ENCODE peak calls at places on chromosomes 13 and 19, in ten cellular contexts. One of them, this sample, is unnamed.

GRCh38 chr13:66875264-66875663 is 354.9 kb downstream of the PCDH9 start:
- DNase-seq in cardiac muscle cell: no peak
- DNase-seq in sigmoid colon: no peak
- DNase-seq in AG10803: no peak
- DNase-seq in fibroblast of pulmonary artery: no peak
- DNase-seq in pancreas: no peak
- DNase-seq in left lung: no peak
- DNase-seq in choroid plexus epithelial cell: peak; percentile 33
- DNase-seq in cardiac fibroblast: no peak
- DNase-seq in fibroblast of lung: no peak
- DNase-seq in this sample: no peak

GRCh38 chr19:17075860-17076538 is 422 bp downstream of the MYO9B start:
- DNase-seq in cardiac muscle cell: peak; percentile 36
- DNase-seq in sigmoid colon: peak; percentile 79
- DNase-seq in AG10803: no peak
- DNase-seq in fibroblast of pulmonary artery: no peak
- DNase-seq in pancreas: peak; percentile 55
- DNase-seq in left lung: peak; percentile 88
- DNase-seq in choroid plexus epithelial cell: peak; percentile 27
- DNase-seq in cardiac fibroblast: no peak
- DNase-seq in fibroblast of lung: peak; percentile 41
- DNase-seq in this sample: peak; percentile 36

GRCh38 chr19:33427801-33428626 is 54.5 kb downstream of the CEBPG start:
- DNase-seq in cardiac muscle cell: no peak
- DNase-seq in sigmoid colon: peak; percentile 34
- DNase-seq in AG10803: no peak
- DNase-seq in fibroblast of pulmonary artery: no peak
- DNase-seq in pancreas: no peak
- DNase-seq in left lung: peak; percentile 53
- DNase-seq in choroid plexus epithelial cell: no peak
- DNase-seq in cardiac fibroblast: no peak
- DNase-seq in fibroblast of lung: no peak
- DNase-seq in this sample: peak; percentile 6

GRCh38 chr19:7360393-7360984 is 11.8 kb downstream of the ARHGEF18 start:
- DNase-seq in cardiac muscle cell: no peak
- DNase-seq in sigmoid colon: no peak
- DNase-seq in AG10803: no peak
- DNase-seq in fibroblast of pulmonary artery: peak; percentile 47
- DNase-seq in pancreas: no peak
- DNase-seq in left lung: no peak
- DNase-seq in choroid plexus epithelial cell: no peak
- DNase-seq in cardiac fibroblast: peak; percentile 25
- DNase-seq in fibroblast of lung: peak; percentile 29
- DNase-seq in this sample: no peak

GRCh38 chr19:51083783-51084182 is 1.1 kb upstream of the KLK14 start:
- DNase-seq in cardiac muscle cell: no peak
- DNase-seq in sigmoid colon: no peak
- DNase-seq in AG10803: no peak
- DNase-seq in fibroblast of pulmonary artery: no peak
- DNase-seq in pancreas: no peak
- DNase-seq in left lung: no peak
- DNase-seq in choroid plexus epithelial cell: no peak
- DNase-seq in cardiac fibroblast: no peak
- DNase-seq in fibroblast of lung: no peak
- DNase-seq in this sample: no peak

GRCh38 chr19:6481541-6482342 is at the start of gene DENND1C:
- DNase-seq in cardiac muscle cell: peak; percentile 54
- DNase-seq in sigmoid colon: no peak
- DNase-seq in AG10803: no peak
- DNase-seq in fibroblast of pulmonary artery: no peak
- DNase-seq in pancreas: no peak
- DNase-seq in left lung: peak; percentile 90
- DNase-seq in choroid plexus epithelial cell: peak; percentile 32
- DNase-seq in cardiac fibroblast: peak; percentile 16
- DNase-seq in fibroblast of lung: no peak
- DNase-seq in this sample: no peak

GRCh38 chr19:38049105-38049649 is 142.2 kb downstream of the SIPA1L3 start:
- DNase-seq in cardiac muscle cell: no peak
- DNase-seq in sigmoid colon: no peak
- DNase-seq in AG10803: peak; percentile 57
- DNase-seq in fibroblast of pulmonary artery: peak; percentile 39
- DNase-seq in pancreas: no peak
- DNase-seq in left lung: peak; percentile 41
- DNase-seq in choroid plexus epithelial cell: peak; percentile 54
- DNase-seq in cardiac fibroblast: peak; percentile 68
- DNase-seq in fibroblast of lung: no peak
- DNase-seq in this sample: no peak

GRCh38 chr13:51286135-51287002 is 53.1 kb upstream of the SERPINE3 start:
- DNase-seq in cardiac muscle cell: peak; percentile 84
- DNase-seq in sigmoid colon: peak; percentile 87
- DNase-seq in AG10803: peak; percentile 57
- DNase-seq in fibroblast of pulmonary artery: peak; percentile 75
- DNase-seq in pancreas: peak; percentile 70
- DNase-seq in left lung: peak; percentile 89
- DNase-seq in choroid plexus epithelial cell: peak; percentile 79
- DNase-seq in cardiac fibroblast: peak; percentile 80
- DNase-seq in fibroblast of lung: peak; percentile 40
- DNase-seq in this sample: peak; percentile 79

GRCh38 chr13:99144306-99144705 is 56.3 kb upstream of the UBAC2 start:
- DNase-seq in cardiac muscle cell: no peak
- DNase-seq in sigmoid colon: no peak
- DNase-seq in AG10803: peak; percentile 16
- DNase-seq in fibroblast of pulmonary artery: no peak
- DNase-seq in pancreas: no peak
- DNase-seq in left lung: no peak
- DNase-seq in choroid plexus epithelial cell: no peak
- DNase-seq in cardiac fibroblast: no peak
- DNase-seq in fibroblast of lung: no peak
- DNase-seq in this sample: no peak

GRCh38 chr13:110425444-110425780 is 118.3 kb downstream of the COL4A2 start:
- DNase-seq in cardiac muscle cell: no peak
- DNase-seq in sigmoid colon: no peak
- DNase-seq in AG10803: no peak
- DNase-seq in fibroblast of pulmonary artery: no peak
- DNase-seq in pancreas: no peak
- DNase-seq in left lung: no peak
- DNase-seq in choroid plexus epithelial cell: peak; percentile 95
- DNase-seq in cardiac fibroblast: peak; percentile 74
- DNase-seq in fibroblast of lung: peak; percentile 40
- DNase-seq in this sample: no peak

GRCh38 chr19:14695471-14695870 is 5.6 kb downstream of the ZNF333 start:
- DNase-seq in cardiac muscle cell: no peak
- DNase-seq in sigmoid colon: no peak
- DNase-seq in AG10803: no peak
- DNase-seq in fibroblast of pulmonary artery: no peak
- DNase-seq in pancreas: no peak
- DNase-seq in left lung: no peak
- DNase-seq in choroid plexus epithelial cell: no peak
- DNase-seq in cardiac fibroblast: no peak
- DNase-seq in fibroblast of lung: no peak
- DNase-seq in this sample: no peak

GRCh38 chr19:17073869-17074627 is 1.2 kb downstream of the HAUS8 start:
- DNase-seq in cardiac muscle cell: no peak
- DNase-seq in sigmoid colon: no peak
- DNase-seq in AG10803: no peak
- DNase-seq in fibroblast of pulmonary artery: no peak
- DNase-seq in pancreas: no peak
- DNase-seq in left lung: peak; percentile 67
- DNase-seq in choroid plexus epithelial cell: no peak
- DNase-seq in cardiac fibroblast: no peak
- DNase-seq in fibroblast of lung: no peak
- DNase-seq in this sample: no peak

GRCh38 chr13:106499905-106500304 is 35.6 kb downstream of the EFNB2 start:
- DNase-seq in cardiac muscle cell: no peak
- DNase-seq in sigmoid colon: no peak
- DNase-seq in AG10803: no peak
- DNase-seq in fibroblast of pulmonary artery: peak; percentile 38
- DNase-seq in pancreas: no peak
- DNase-seq in left lung: no peak
- DNase-seq in choroid plexus epithelial cell: peak; percentile 54
- DNase-seq in cardiac fibroblast: peak; percentile 38
- DNase-seq in fibroblast of lung: peak; percentile 80
- DNase-seq in this sample: no peak

GRCh38 chr19:35271546-35271945 is 2.8 kb downstream of the USF2 start:
- DNase-seq in cardiac muscle cell: no peak
- DNase-seq in sigmoid colon: no peak
- DNase-seq in AG10803: no peak
- DNase-seq in fibroblast of pulmonary artery: no peak
- DNase-seq in pancreas: no peak
- DNase-seq in left lung: no peak
- DNase-seq in choroid plexus epithelial cell: no peak
- DNase-seq in cardiac fibroblast: no peak
- DNase-seq in fibroblast of lung: no peak
- DNase-seq in this sample: no peak

GRCh38 chr13:25738342-25738771 is 313.5 kb downstream of the SHISA2 start:
- DNase-seq in cardiac muscle cell: peak; percentile 46
- DNase-seq in sigmoid colon: no peak
- DNase-seq in AG10803: peak; percentile 25
- DNase-seq in fibroblast of pulmonary artery: peak; percentile 25
- DNase-seq in pancreas: no peak
- DNase-seq in left lung: no peak
- DNase-seq in choroid plexus epithelial cell: peak; percentile 44
- DNase-seq in cardiac fibroblast: no peak
- DNase-seq in fibroblast of lung: peak; percentile 82
- DNase-seq in this sample: no peak

GRCh38 chr13:112574476-112575294 is 13.3 kb downstream of the TUBGCP3 start:
- DNase-seq in cardiac muscle cell: no peak
- DNase-seq in sigmoid colon: no peak
- DNase-seq in AG10803: peak; percentile 14
- DNase-seq in fibroblast of pulmonary artery: peak; percentile 7
- DNase-seq in pancreas: no peak
- DNase-seq in left lung: peak; percentile 73
- DNase-seq in choroid plexus epithelial cell: peak; percentile 19
- DNase-seq in cardiac fibroblast: no peak
- DNase-seq in fibroblast of lung: no peak
- DNase-seq in this sample: no peak

GRCh38 chr13:112575295-112575622 is 12.7 kb downstream of the TUBGCP3 start:
- DNase-seq in cardiac muscle cell: no peak
- DNase-seq in sigmoid colon: no peak
- DNase-seq in AG10803: no peak
- DNase-seq in fibroblast of pulmonary artery: no peak
- DNase-seq in pancreas: no peak
- DNase-seq in left lung: no peak
- DNase-seq in choroid plexus epithelial cell: peak; percentile 16
- DNase-seq in cardiac fibroblast: no peak
- DNase-seq in fibroblast of lung: no peak
- DNase-seq in this sample: no peak

GRCh38 chr13:112575680-112576079 is 12.3 kb downstream of the TUBGCP3 start:
- DNase-seq in cardiac muscle cell: no peak
- DNase-seq in sigmoid colon: no peak
- DNase-seq in AG10803: peak; percentile 74
- DNase-seq in fibroblast of pulmonary artery: peak; percentile 6
- DNase-seq in pancreas: no peak
- DNase-seq in left lung: no peak
- DNase-seq in choroid plexus epithelial cell: peak; percentile 35
- DNase-seq in cardiac fibroblast: no peak
- DNase-seq in fibroblast of lung: peak; percentile 21
- DNase-seq in this sample: no peak

GRCh38 chr13:112576191-112576590 is 11.8 kb downstream of the TUBGCP3 start:
- DNase-seq in cardiac muscle cell: no peak
- DNase-seq in sigmoid colon: no peak
- DNase-seq in AG10803: no peak
- DNase-seq in fibroblast of pulmonary artery: no peak
- DNase-seq in pancreas: no peak
- DNase-seq in left lung: no peak
- DNase-seq in choroid plexus epithelial cell: no peak
- DNase-seq in cardiac fibroblast: no peak
- DNase-seq in fibroblast of lung: no peak
- DNase-seq in this sample: no peak

GRCh38 chr13:112576768-112577167 is 11.2 kb downstream of the TUBGCP3 start:
- DNase-seq in cardiac muscle cell: no peak
- DNase-seq in sigmoid colon: no peak
- DNase-seq in AG10803: no peak
- DNase-seq in fibroblast of pulmonary artery: no peak
- DNase-seq in pancreas: no peak
- DNase-seq in left lung: no peak
- DNase-seq in choroid plexus epithelial cell: no peak
- DNase-seq in cardiac fibroblast: no peak
- DNase-seq in fibroblast of lung: no peak
- DNase-seq in this sample: no peak
- H3K4me3 ChIP-seq in cardiac muscle cell: no peak overlapping the region
- H3K4me3 ChIP-seq in sigmoid colon: no peak overlapping the region
- H3K4me3 ChIP-seq in AG10803: no peak overlapping the region
- H3K4me3 ChIP-seq in fibroblast of pulmonary artery: no peak overlapping the region
- H3K4me3 ChIP-seq in pancreas: no peak overlapping the region
- H3K4me3 ChIP-seq in left lung: no peak overlapping the region
- H3K4me3 ChIP-seq in choroid plexus epithelial cell: no peak overlapping the region
- H3K4me3 ChIP-seq in cardiac fibroblast: no peak overlapping the region
- H3K4me3 ChIP-seq in fibroblast of lung: no peak overlapping the region
- H3K4me3 ChIP-seq in this sample: no peak overlapping the region

GRCh38 chr19:11227201-11227886 is 12.1 kb upstream of the ANGPTL8 start:
- DNase-seq in cardiac muscle cell: no peak
- DNase-seq in sigmoid colon: no peak
- DNase-seq in AG10803: no peak
- DNase-seq in fibroblast of pulmonary artery: no peak
- DNase-seq in pancreas: no peak
- DNase-seq in left lung: no peak
- DNase-seq in choroid plexus epithelial cell: peak; percentile 13
- DNase-seq in cardiac fibroblast: peak; percentile 15
- DNase-seq in fibroblast of lung: no peak
- DNase-seq in this sample: no peak
- TF ChIP-seq CTCF in cardiac muscle cell: no peak
- TF ChIP-seq CTCF in sigmoid colon: no peak
- TF ChIP-seq CTCF in AG10803: no peak
- TF ChIP-seq CTCF in fibroblast of pulmonary artery: no peak
- TF ChIP-seq CTCF in pancreas: no peak
- TF ChIP-seq CTCF in left lung: no peak
- TF ChIP-seq CTCF in choroid plexus epithelial cell: peak; percentile 32
- TF ChIP-seq CTCF in cardiac fibroblast: peak; percentile 6
- TF ChIP-seq CTCF in fibroblast of lung: no peak
- TF ChIP-seq CTCF in this sample: no peak

GRCh38 chr13:44191504-44192171 is 182.0 kb upstream of the SERP2 start:
- DNase-seq in cardiac muscle cell: peak; percentile 38
- DNase-seq in sigmoid colon: no peak
- DNase-seq in AG10803: peak; percentile 89
- DNase-seq in fibroblast of pulmonary artery: peak; percentile 86
- DNase-seq in pancreas: peak; percentile 40
- DNase-seq in left lung: no peak
- DNase-seq in choroid plexus epithelial cell: peak; percentile 93
- DNase-seq in cardiac fibroblast: peak; percentile 85
- DNase-seq in fibroblast of lung: peak; percentile 67
- DNase-seq in this sample: no peak
- H3K4me3 ChIP-seq in cardiac muscle cell: no peak overlapping the region
- H3K4me3 ChIP-seq in sigmoid colon: no peak overlapping the region
- H3K4me3 ChIP-seq in AG10803: peak overlapping the region; percentile 26
- H3K4me3 ChIP-seq in fibroblast of pulmonary artery: no peak overlapping the region
- H3K4me3 ChIP-seq in pancreas: no peak overlapping the region
- H3K4me3 ChIP-seq in left lung: no peak overlapping the region
- H3K4me3 ChIP-seq in choroid plexus epithelial cell: peak overlapping the region; percentile 12
- H3K4me3 ChIP-seq in cardiac fibroblast: no peak overlapping the region
- H3K4me3 ChIP-seq in fibroblast of lung: no peak overlapping the region
- H3K4me3 ChIP-seq in this sample: peak overlapping the region; percentile 12

DNA sequence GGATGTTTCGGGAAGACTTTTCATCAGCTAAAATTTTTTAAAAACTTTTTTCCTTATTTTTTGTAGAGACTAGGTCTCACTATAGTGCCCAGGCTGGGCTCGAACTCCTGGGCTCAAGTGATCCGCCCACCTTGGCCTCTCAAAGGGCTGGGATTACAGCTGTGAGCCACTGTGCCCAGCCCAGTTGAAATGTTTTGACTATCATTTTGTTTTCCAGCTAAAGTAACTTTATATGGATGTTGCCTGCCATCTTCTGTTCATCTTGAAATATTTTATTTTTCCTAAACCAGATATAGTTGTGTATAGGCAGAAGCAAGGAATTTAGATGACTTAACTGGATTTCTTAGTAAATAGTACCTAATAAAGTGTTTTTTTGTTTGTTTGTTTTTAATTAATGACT is 7.0 kb downstream of the CAB39L start:
- DNase-seq in cardiac muscle cell: peak; percentile 8
- DNase-seq in sigmoid colon: peak; percentile 77
- DNase-seq in AG10803: peak; percentile 75
- DNase-seq in fibroblast of pulmonary artery: peak; percentile 70
- DNase-seq in pancreas: no peak
- DNase-seq in left lung: no peak
- DNase-seq in choroid plexus epithelial cell: peak; percentile 81
- DNase-seq in cardiac fibroblast: peak; percentile 80
- DNase-seq in fibroblast of lung: peak; percentile 43
- DNase-seq in this sample: peak; percentile 25
- TF ChIP-seq CTCF in cardiac muscle cell: no peak
- TF ChIP-seq CTCF in sigmoid colon: peak; percentile 19
- TF ChIP-seq CTCF in AG10803: peak; percentile 48
- TF ChIP-seq CTCF in fibroblast of pulmonary artery: no peak
- TF ChIP-seq CTCF in pancreas: no peak
- TF ChIP-seq CTCF in left lung: peak; percentile 12
- TF ChIP-seq CTCF in choroid plexus epithelial cell: peak; percentile 35
- TF ChIP-seq CTCF in cardiac fibroblast: no peak
- TF ChIP-seq CTCF in fibroblast of lung: no peak
- TF ChIP-seq CTCF in this sample: peak; percentile 31